ENCODE peak calls at places on chromosomes 12 and 14, in nine cellular contexts. One of them, this sample, is unnamed.

GRCh38 chr12:51529586-51529985 is 61.4 kb upstream of the SCN8A start:
- DNase-seq in cardiac muscle cell: no peak
- DNase-seq in neural crest cell: no peak
- DNase-seq in endothelial cell of umbilical vein: no peak
- DNase-seq in CD4-positive, alpha-beta T cell: no peak
- DNase-seq in GM10248: no peak
- DNase-seq in AG09309: no peak
- DNase-seq in breast epithelium: no peak
- DNase-seq in GM13976: no peak
- DNase-seq in this sample: no peak

GRCh38 chr14:59208224-59208814 is 19.9 kb downstream of the DAAM1 start:
- DNase-seq in endothelial cell of umbilical vein: no peak
- DNase-seq in AG09309: peak; percentile 58
- DNase-seq in neural crest cell: no peak
- DNase-seq in CD4-positive, alpha-beta T cell: no peak
- DNase-seq in cardiac muscle cell: peak; percentile 51
- DNase-seq in GM13976: no peak
- DNase-seq in breast epithelium: no peak
- DNase-seq in GM10248: no peak
- DNase-seq in this sample: no peak

GRCh38 chr12:70657621-70658286 is 20.5 kb upstream of the PTPRB start:
- DNase-seq in GM10248: no peak
- DNase-seq in endothelial cell of umbilical vein: no peak
- DNase-seq in GM13976: no peak
- DNase-seq in neural crest cell: no peak
- DNase-seq in breast epithelium: no peak
- DNase-seq in CD4-positive, alpha-beta T cell: no peak
- DNase-seq in cardiac muscle cell: no peak
- DNase-seq in AG09309: no peak
- DNase-seq in this sample: no peak

GRCh38 chr12:29427964-29428363 is 47.0 kb upstream of the ERGIC2 start:
- DNase-seq in GM10248: peak; percentile 63
- DNase-seq in breast epithelium: no peak
- DNase-seq in AG09309: no peak
- DNase-seq in cardiac muscle cell: peak; percentile 60
- DNase-seq in GM13976: peak; percentile 55
- DNase-seq in endothelial cell of umbilical vein: no peak
- DNase-seq in neural crest cell: no peak
- DNase-seq in CD4-positive, alpha-beta T cell: no peak
- DNase-seq in this sample: peak; percentile 60

GRCh38 chr12:74689071-74689655 is 151.5 kb downstream of the ATXN7L3B start:
- DNase-seq in breast epithelium: no peak
- DNase-seq in endothelial cell of umbilical vein: peak; percentile 49
- DNase-seq in GM10248: peak; percentile 11
- DNase-seq in AG09309: peak; percentile 33
- DNase-seq in GM13976: peak; percentile 15
- DNase-seq in cardiac muscle cell: peak; percentile 72
- DNase-seq in CD4-positive, alpha-beta T cell: no peak
- DNase-seq in neural crest cell: no peak
- DNase-seq in this sample: no peak

GRCh38 chr14:72177246-72177645 is 245.0 kb downstream of the RGS6 start:
- DNase-seq in cardiac muscle cell: no peak
- DNase-seq in breast epithelium: no peak
- DNase-seq in GM13976: no peak
- DNase-seq in endothelial cell of umbilical vein: no peak
- DNase-seq in CD4-positive, alpha-beta T cell: no peak
- DNase-seq in neural crest cell: no peak
- DNase-seq in GM10248: no peak
- DNase-seq in AG09309: no peak
- DNase-seq in this sample: no peak

GRCh38 chr12:23536293-23536692 is 413.2 kb downstream of the SOX5 start:
- DNase-seq in AG09309: no peak
- DNase-seq in neural crest cell: no peak
- DNase-seq in breast epithelium: no peak
- DNase-seq in endothelial cell of umbilical vein: no peak
- DNase-seq in GM13976: no peak
- DNase-seq in cardiac muscle cell: no peak
- DNase-seq in CD4-positive, alpha-beta T cell: no peak
- DNase-seq in GM10248: no peak
- DNase-seq in this sample: no peak

GRCh38 chr14:97634786-97635185 is 837.6 kb downstream of the VRK1 start:
- DNase-seq in AG09309: no peak
- DNase-seq in GM10248: no peak
- DNase-seq in CD4-positive, alpha-beta T cell: peak; percentile 59
- DNase-seq in GM13976: no peak
- DNase-seq in endothelial cell of umbilical vein: no peak
- DNase-seq in neural crest cell: no peak
- DNase-seq in cardiac muscle cell: no peak
- DNase-seq in breast epithelium: no peak
- DNase-seq in this sample: no peak

GRCh38 chr14:33414041-33414440 is 475.4 kb downstream of the NPAS3 start:
- DNase-seq in AG09309: no peak
- DNase-seq in cardiac muscle cell: peak; percentile 7
- DNase-seq in GM10248: peak; percentile 3
- DNase-seq in GM13976: no peak
- DNase-seq in endothelial cell of umbilical vein: no peak
- DNase-seq in neural crest cell: no peak
- DNase-seq in breast epithelium: no peak
- DNase-seq in CD4-positive, alpha-beta T cell: no peak
- DNase-seq in this sample: no peak

GRCh38 chr12:124562018-124562795 is 5.2 kb downstream of the NCOR2 start:
- DNase-seq in GM13976: no peak
- DNase-seq in neural crest cell: no peak
- DNase-seq in AG09309: no peak
- DNase-seq in endothelial cell of umbilical vein: no peak
- DNase-seq in GM10248: no peak
- DNase-seq in breast epithelium: no peak
- DNase-seq in cardiac muscle cell: no peak
- DNase-seq in CD4-positive, alpha-beta T cell: no peak
- DNase-seq in this sample: no peak

GRCh38 chr14:71675902-71676291 is 256.3 kb upstream of the RGS6 start:
- DNase-seq in CD4-positive, alpha-beta T cell: no peak
- DNase-seq in cardiac muscle cell: no peak
- DNase-seq in GM13976: no peak
- DNase-seq in GM10248: no peak
- DNase-seq in breast epithelium: no peak
- DNase-seq in neural crest cell: no peak
- DNase-seq in AG09309: no peak
- DNase-seq in endothelial cell of umbilical vein: no peak
- DNase-seq in this sample: no peak

GRCh38 chr12:6116481-6117021 is 7.9 kb downstream of the VWF start:
- DNase-seq in CD4-positive, alpha-beta T cell: no peak
- DNase-seq in breast epithelium: no peak
- DNase-seq in GM10248: no peak
- DNase-seq in neural crest cell: no peak
- DNase-seq in GM13976: no peak
- DNase-seq in AG09309: no peak
- DNase-seq in cardiac muscle cell: peak; percentile 73
- DNase-seq in endothelial cell of umbilical vein: peak; percentile 95
- DNase-seq in this sample: no peak

GRCh38 chr14:96212140-96212539 is 7.5 kb downstream of the BDKRB2 start:
- DNase-seq in endothelial cell of umbilical vein: no peak
- DNase-seq in neural crest cell: no peak
- DNase-seq in GM10248: no peak
- DNase-seq in AG09309: no peak
- DNase-seq in CD4-positive, alpha-beta T cell: no peak
- DNase-seq in GM13976: no peak
- DNase-seq in cardiac muscle cell: no peak
- DNase-seq in breast epithelium: no peak
- DNase-seq in this sample: no peak

DNA sequence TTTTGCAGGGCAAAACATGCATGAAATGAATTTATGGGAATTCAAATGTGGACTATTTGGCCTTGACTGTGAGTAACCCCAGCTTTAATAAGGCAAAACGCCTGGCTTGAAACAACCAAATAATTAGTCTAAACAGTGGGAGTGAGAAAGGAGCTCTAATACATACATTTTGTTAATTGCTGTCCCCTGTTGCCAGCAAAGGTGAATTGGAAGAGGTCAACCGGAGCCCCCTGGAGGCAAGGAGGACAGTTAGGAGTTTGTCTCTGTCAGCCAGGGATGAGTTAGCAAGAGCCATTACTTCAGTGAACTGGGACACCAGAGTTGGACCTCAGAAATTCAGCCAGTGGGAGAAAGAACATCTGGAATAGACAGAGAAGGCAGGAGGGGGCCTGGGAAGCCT is 17.4 kb downstream of the KRT76 start:
- DNase-seq in cardiac muscle cell: no peak
- DNase-seq in CD4-positive, alpha-beta T cell: no peak
- DNase-seq in AG09309: no peak
- DNase-seq in neural crest cell: no peak
- DNase-seq in endothelial cell of umbilical vein: no peak
- DNase-seq in breast epithelium: no peak
- DNase-seq in GM13976: no peak
- DNase-seq in GM10248: no peak
- DNase-seq in this sample: no peak
- TF ChIP-seq CTCF in cardiac muscle cell: no peak
- TF ChIP-seq CTCF in CD4-positive, alpha-beta T cell: no peak
- TF ChIP-seq CTCF in AG09309: no peak
- TF ChIP-seq CTCF in neural crest cell: no peak
- TF ChIP-seq CTCF in endothelial cell of umbilical vein: no peak
- TF ChIP-seq CTCF in breast epithelium: no peak
- TF ChIP-seq CTCF in GM13976: no peak
- TF ChIP-seq CTCF in GM10248: no peak
- TF ChIP-seq CTCF in this sample: no peak

GRCh38 chr14:93548102-93548843 is 117.5 kb downstream of the UNC79 start:
- DNase-seq in neural crest cell: no peak
- DNase-seq in CD4-positive, alpha-beta T cell: no peak
- DNase-seq in GM10248: peak; percentile 27
- DNase-seq in breast epithelium: no peak
- DNase-seq in endothelial cell of umbilical vein: no peak
- DNase-seq in GM13976: peak; percentile 30
- DNase-seq in AG09309: no peak
- DNase-seq in cardiac muscle cell: peak; percentile 0
- DNase-seq in this sample: peak; percentile 34
- TF ChIP-seq CTCF in neural crest cell: no peak
- TF ChIP-seq CTCF in CD4-positive, alpha-beta T cell: no peak
- TF ChIP-seq CTCF in GM10248: no peak
- TF ChIP-seq CTCF in breast epithelium: no peak
- TF ChIP-seq CTCF in endothelial cell of umbilical vein: no peak
- TF ChIP-seq CTCF in GM13976: no peak
- TF ChIP-seq CTCF in AG09309: no peak
- TF ChIP-seq CTCF in cardiac muscle cell: no peak
- TF ChIP-seq CTCF in this sample: no peak

GRCh38 chr12:15859136-15859535 is 23.1 kb upstream of the STRAP start:
- DNase-seq in breast epithelium: no peak
- DNase-seq in cardiac muscle cell: peak; percentile 64
- DNase-seq in AG09309: no peak
- DNase-seq in CD4-positive, alpha-beta T cell: no peak
- DNase-seq in endothelial cell of umbilical vein: no peak
- DNase-seq in GM10248: no peak
- DNase-seq in neural crest cell: no peak
- DNase-seq in GM13976: no peak
- DNase-seq in this sample: no peak

GRCh38 chr12:15863984-15864383 is 18.2 kb upstream of the STRAP start:
- DNase-seq in cardiac muscle cell: no peak
- DNase-seq in GM13976: peak; percentile 12
- DNase-seq in CD4-positive, alpha-beta T cell: no peak
- DNase-seq in breast epithelium: no peak
- DNase-seq in AG09309: no peak
- DNase-seq in endothelial cell of umbilical vein: no peak
- DNase-seq in GM10248: peak; percentile 15
- DNase-seq in neural crest cell: no peak
- DNase-seq in this sample: peak; percentile 17

GRCh38 chr12:15862840-15863239 is 19.3 kb upstream of the STRAP start:
- DNase-seq in GM10248: no peak
- DNase-seq in endothelial cell of umbilical vein: no peak
- DNase-seq in cardiac muscle cell: no peak
- DNase-seq in breast epithelium: no peak
- DNase-seq in GM13976: no peak
- DNase-seq in neural crest cell: no peak
- DNase-seq in AG09309: no peak
- DNase-seq in CD4-positive, alpha-beta T cell: no peak
- DNase-seq in this sample: no peak

GRCh38 chr12:15863258-15863835 is 18.8 kb upstream of the STRAP start:
- DNase-seq in CD4-positive, alpha-beta T cell: no peak
- DNase-seq in AG09309: no peak
- DNase-seq in GM13976: no peak
- DNase-seq in cardiac muscle cell: no peak
- DNase-seq in breast epithelium: no peak
- DNase-seq in neural crest cell: no peak
- DNase-seq in GM10248: no peak
- DNase-seq in endothelial cell of umbilical vein: no peak
- DNase-seq in this sample: no peak

DNA sequence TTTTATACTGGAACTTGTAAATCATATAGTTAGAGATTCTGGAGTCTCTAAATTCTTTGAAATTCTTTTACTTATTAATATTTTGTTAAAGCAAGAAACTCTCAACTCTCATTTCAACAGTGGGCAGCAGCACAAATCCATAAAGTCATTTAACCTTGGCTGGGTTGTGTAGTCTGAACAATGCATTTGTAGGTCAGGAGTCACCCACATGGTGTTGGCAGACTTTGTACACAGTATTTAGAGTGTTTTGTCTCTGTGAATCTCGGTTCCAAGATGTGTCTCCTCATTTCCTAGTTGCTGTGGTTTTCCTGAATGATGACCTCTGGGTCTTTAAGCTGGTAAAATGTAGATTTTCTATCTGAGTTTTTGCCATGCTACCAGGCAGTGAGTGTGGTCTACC is 20.8 kb upstream of the STRAP start:
- DNase-seq in endothelial cell of umbilical vein: no peak
- DNase-seq in cardiac muscle cell: peak; percentile 33
- DNase-seq in GM10248: no peak
- DNase-seq in AG09309: no peak
- DNase-seq in CD4-positive, alpha-beta T cell: no peak
- DNase-seq in breast epithelium: no peak
- DNase-seq in GM13976: no peak
- DNase-seq in neural crest cell: no peak
- DNase-seq in this sample: no peak
- TF ChIP-seq CTCF in endothelial cell of umbilical vein: no peak
- TF ChIP-seq CTCF in cardiac muscle cell: no peak
- TF ChIP-seq CTCF in GM10248: no peak
- TF ChIP-seq CTCF in AG09309: no peak
- TF ChIP-seq CTCF in CD4-positive, alpha-beta T cell: no peak
- TF ChIP-seq CTCF in breast epithelium: no peak
- TF ChIP-seq CTCF in GM13976: no peak
- TF ChIP-seq CTCF in neural crest cell: no peak
- TF ChIP-seq CTCF in this sample: no peak

GRCh38 chr12:42568952-42569916 is 20.3 kb downstream of the PRICKLE1 start:
- DNase-seq in GM13976: peak; percentile 38
- DNase-seq in AG09309: no peak
- DNase-seq in endothelial cell of umbilical vein: peak; percentile 72
- DNase-seq in neural crest cell: no peak
- DNase-seq in breast epithelium: no peak
- DNase-seq in CD4-positive, alpha-beta T cell: no peak
- DNase-seq in GM10248: peak; percentile 40
- DNase-seq in cardiac muscle cell: peak; percentile 71
- DNase-seq in this sample: peak; percentile 33
- TF ChIP-seq CTCF in GM13976: peak; percentile 45
- TF ChIP-seq CTCF in AG09309: peak; percentile 63
- TF ChIP-seq CTCF in endothelial cell of umbilical vein: peak; percentile 35
- TF ChIP-seq CTCF in neural crest cell: peak; percentile 69
- TF ChIP-seq CTCF in breast epithelium: peak; percentile 29
- TF ChIP-seq CTCF in CD4-positive, alpha-beta T cell: peak; percentile 24
- TF ChIP-seq CTCF in GM10248: peak; percentile 61
- TF ChIP-seq CTCF in cardiac muscle cell: peak; percentile 57
- TF ChIP-seq CTCF in this sample: peak; percentile 41